ENCODE peak calls at places on chromosomes 12 and 14, in ten cellular contexts. Y is foreskin keratinocyte; E is hepatocyte; U is progenitor cell of endocrine pancreas; F is AG09309; O is cardiac fibroblast; M is CD4-positive, alpha-beta T cell; A is PC-3; P is psoas muscle; I is left lung. R is an unnamed sample.

GRCh38 chr14:71597955-71598659 is 334.1 kb upstream of the RGS6 start:
- DNase-seq in M (no peak), F (no peak), Y (no peak), I (no peak), O (no peak), U (no peak), E (no peak), P (no peak), A (no peak), R (no peak)

GRCh38 chr14:44732144-44732543 is 225.1 kb upstream of the FSCB start:
- DNase-seq in E (no peak), M (no peak), F (no peak), A (no peak), U (no peak), Y (no peak), P (no peak), O (no peak), I (no peak), R (no peak)

GRCh38 chr12:101670007-101670671 is 27.3 kb upstream of the CHPT1 start:
- DNase-seq in F (peak), A (peak), M (peak), U (no peak), Y (peak), P (peak), E (peak), I (no peak), O (peak), R (peak)

GRCh38 chr12:127231366-127231765 is 1035.6 kb upstream of the TMEM132C start:
- DNase-seq in A (no peak), F (no peak), O (no peak), I (no peak), E (no peak), Y (no peak), U (no peak), M (no peak), P (no peak), R (no peak)

GRCh38 chr14:65302571-65303184 is 109.9 kb upstream of the FUT8 start:
- DNase-seq in A (peak), I (no peak), O (no peak), Y (no peak), E (no peak), U (no peak), M (no peak), P (no peak), F (no peak), R (no peak)

GRCh38 chr12:102514696-102515095 is 34.3 kb upstream of the IGF1 start:
- DNase-seq in A (no peak), E (no peak), U (no peak), P (no peak), O (no peak), Y (no peak), I (no peak), M (no peak), F (no peak), R (no peak)

GRCh38 chr14:84686550-84686949 is 843.4 kb upstream of the FLRT2 start:
- DNase-seq in U (no peak), E (no peak), F (no peak), A (no peak), M (no peak), P (no peak), I (no peak), Y (peak), O (no peak), R (no peak)

GRCh38 chr12:116718578-116719454 is 19.1 kb downstream of the SPRING1 start:
- DNase-seq in Y (no peak), O (peak), A (peak), E (no peak), P (no peak), F (no peak), U (no peak), M (no peak), I (no peak), R (no peak)

GRCh38 chr12:32397703-32398102 is 1.7 kb upstream of the FGD4 start:
- DNase-seq in I (no peak), F (no peak), U (no peak), M (no peak), P (no peak), A (no peak), O (no peak), Y (no peak), E (no peak), R (no peak)

GRCh38 chr14:78130356-78130755 is 39.8 kb upstream of the NRXN3 start:
- DNase-seq in F (no peak), Y (peak), U (no peak), A (no peak), I (no peak), E (no peak), M (no peak), P (no peak), O (no peak), R (no peak)

GRCh38 chr12:6764011-6764828 is 1.9 kb upstream of the PTMS start:
- DNase-seq in E (peak), M (no peak), I (peak), Y (peak), A (peak), O (peak), P (peak), U (peak), F (peak), R (peak)

GRCh38 chr14:43483415-43483814 is 1023.7 kb downstream of the FSCB start:
- DNase-seq in I (no peak), U (no peak), E (no peak), F (no peak), O (no peak), M (no peak), Y (no peak), A (no peak), P (no peak), R (no peak)

GRCh38 chr12:4434721-4435425 is 10.7 kb downstream of the FGF6 start:
- DNase-seq in U (peak), O (no peak), Y (no peak), A (no peak), I (no peak), E (no peak), M (no peak), P (no peak), F (no peak), R (no peak)

GRCh38 chr14:105247026-105247425 is 1.3 kb upstream of the BTBD6 start:
- DNase-seq in P (no peak), A (no peak), U (no peak), I (no peak), O (no peak), M (no peak), E (no peak), F (no peak), Y (no peak), R (no peak)

GRCh38 chr14:105247715-105248367 is 492 bp upstream of the BTBD6 start:
- DNase-seq in A (no peak), M (no peak), U (no peak), P (no peak), F (no peak), O (no peak), Y (no peak), I (no peak), E (no peak), R (no peak)

GRCh38 chr14:105249175-105250007 is 1.1 kb downstream of the BTBD6 start:
- DNase-seq in M (no peak), F (no peak), O (peak), E (no peak), A (peak), U (peak), Y (peak), I (peak), P (no peak), R (peak)

GRCh38 chr14:105250008-105250366 is 1.7 kb downstream of the BTBD6 start:
- DNase-seq in O (no peak), U (no peak), I (no peak), M (no peak), A (no peak), Y (no peak), F (no peak), P (no peak), E (no peak), R (no peak)

DNA sequence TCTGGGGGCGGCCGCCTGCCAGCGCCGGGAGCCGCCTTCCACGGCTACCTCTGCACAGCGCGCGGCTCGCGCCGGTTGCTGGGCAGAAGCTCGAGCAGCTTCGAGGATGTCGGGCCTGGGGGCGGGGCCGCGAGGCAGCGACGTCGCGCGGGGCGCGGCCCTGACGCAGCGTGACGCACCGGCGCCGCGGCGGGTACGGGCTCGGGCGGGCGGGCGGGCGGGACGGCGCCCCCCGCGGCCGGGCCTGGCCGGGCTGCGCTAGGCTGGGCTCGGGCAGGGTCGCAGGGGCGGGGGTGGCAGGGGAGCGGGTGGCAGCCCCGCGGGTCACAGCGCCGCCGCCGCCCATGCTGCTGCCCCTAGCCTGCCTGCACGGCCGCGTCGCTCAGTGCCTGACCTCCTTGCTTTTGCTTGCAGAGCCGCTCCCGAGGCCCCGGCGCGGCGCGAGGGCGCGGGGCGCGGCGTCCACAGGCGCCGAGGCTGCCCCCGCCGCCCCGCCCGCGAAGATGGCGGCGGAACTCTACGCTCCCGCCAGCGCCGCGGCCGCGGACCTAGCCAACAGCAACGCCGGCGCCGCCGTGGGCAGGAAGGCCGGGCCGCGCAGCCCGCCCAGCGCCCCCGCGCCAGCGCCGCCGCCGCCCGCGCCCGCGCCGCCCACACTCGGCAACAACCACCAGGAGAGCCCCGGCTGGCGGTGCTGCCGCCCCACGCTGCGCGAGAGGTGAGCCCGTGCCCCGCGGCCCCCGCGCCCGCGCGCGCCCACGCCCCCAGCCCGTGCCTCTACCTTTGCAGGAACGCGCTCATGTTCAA is at the start of gene BTBD6:
- DNase-seq in I (peak), A (peak), P (peak), M (peak), F (peak), O (peak), E (peak), Y (peak), U (peak), R (peak)
- TF ChIP-seq CTCF in I (no peak), A (no peak), P (no peak), M (no peak), F (no peak), O (no peak), E (no peak), Y (no peak), U (peak), R (no peak)

GRCh38 chr12:50211392-50212070 is 44.4 kb upstream of the CERS5 start:
- DNase-seq in Y (peak), M (no peak), U (no peak), F (no peak), P (no peak), A (peak), I (no peak), O (peak), E (no peak), R (no peak)
- TF ChIP-seq CTCF in Y (peak), M (no peak), U (no peak), F (no peak), P (no peak), A (no peak), I (no peak), O (no peak), E (peak), R (no peak)

GRCh38 chr12:49901026-49901425 is 2.7 kb downstream of the FAIM2 start:
- DNase-seq in P (no peak), F (no peak), M (no peak), O (no peak), Y (no peak), I (no peak), U (no peak), A (no peak), E (no peak), R (no peak)
- TF ChIP-seq CTCF in P (no peak), F (no peak), M (no peak), O (no peak), Y (no peak), I (no peak), U (no peak), A (no peak), E (no peak), R (no peak)

GRCh38 chr12:68121143-68121542 is 38.4 kb downstream of the IFNG start:
- DNase-seq in U (no peak), P (no peak), O (no peak), I (no peak), F (no peak), M (no peak), A (no peak), E (no peak), Y (no peak), R (no peak)

GRCh38 chr12:68118096-68118755 is 41.3 kb downstream of the IFNG start:
- DNase-seq in M (no peak), P (no peak), Y (no peak), F (no peak), E (no peak), U (no peak), I (no peak), A (no peak), O (no peak), R (no peak)

GRCh38 chr12:68119724-68120211 is 39.8 kb downstream of the IFNG start:
- DNase-seq in U (no peak), O (no peak), I (no peak), E (no peak), F (no peak), A (peak), P (no peak), M (no peak), Y (peak), R (no peak)

GRCh38 chr12:68122236-68122920 is 37.2 kb downstream of the IFNG start:
- DNase-seq in A (no peak), I (no peak), M (no peak), Y (peak), E (no peak), U (no peak), P (no peak), F (no peak), O (no peak), R (no peak)

DNA sequence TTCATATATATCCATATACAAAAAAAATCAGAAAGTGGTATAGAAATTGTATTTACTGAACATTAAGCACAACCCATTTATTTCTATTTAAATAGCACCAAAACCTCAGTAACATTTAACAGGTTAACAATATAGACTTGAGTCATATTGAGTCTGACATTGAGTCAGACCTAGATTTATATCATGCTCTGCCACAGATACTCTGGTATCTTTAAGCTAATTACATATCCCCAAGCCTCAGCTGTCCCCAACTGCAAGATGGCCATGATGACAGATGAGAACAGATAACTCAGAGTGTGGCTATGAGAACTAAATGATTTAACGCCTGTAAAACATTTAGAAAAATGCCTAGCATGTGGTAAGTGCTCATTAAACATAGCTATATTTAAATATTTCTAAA is 40.3 kb downstream of the IFNG start:
- DNase-seq in P (no peak), E (no peak), A (peak), F (no peak), O (no peak), U (no peak), Y (no peak), I (no peak), M (no peak), R (no peak)
- TF ChIP-seq CTCF in P (no peak), E (no peak), A (no peak), F (no peak), O (no peak), U (no peak), Y (no peak), I (no peak), M (no peak), R (no peak)

GRCh38 chr12:113788020-113788856 is 177.9 kb downstream of the RBM19 start:
- DNase-seq in A (peak), Y (peak), M (no peak), O (peak), I (no peak), U (no peak), F (no peak), P (no peak), E (no peak), R (no peak)
- TF ChIP-seq CTCF in A (no peak), Y (no peak), M (peak), O (no peak), I (no peak), U (no peak), F (no peak), P (no peak), E (no peak), R (no peak)

GRCh38 chr12:83389237-83389996 is 702.7 kb downstream of the TMTC2 start:
- DNase-seq in A (peak), Y (no peak), U (no peak), O (no peak), F (no peak), I (no peak), P (no peak), E (peak), M (no peak), R (peak)
- TF ChIP-seq CTCF in A (peak), Y (peak), U (peak), O (no peak), F (no peak), I (no peak), P (no peak), E (peak), M (no peak), R (peak)

GRCh38 chr14:61281911-61282310 is 773 bp upstream of the TMEM30B start:
- DNase-seq in Y (no peak), F (no peak), I (no peak), A (no peak), M (no peak), O (no peak), U (no peak), P (no peak), E (no peak), R (no peak)

GRCh38 chr14:61282746-61283145 is 1.6 kb upstream of the TMEM30B start:
- DNase-seq in P (no peak), I (no peak), A (peak), M (no peak), E (no peak), U (no peak), O (no peak), F (no peak), Y (peak), R (no peak)

GRCh38 chr14:61280092-61280525 is 1.0 kb downstream of the TMEM30B start:
- DNase-seq in U (no peak), I (no peak), A (peak), E (no peak), Y (no peak), M (no peak), F (no peak), P (no peak), O (no peak), R (peak)

GRCh38 chr14:61281186-61281676 is at the start of gene TMEM30B:
- DNase-seq in P (no peak), M (peak), Y (peak), E (peak), I (peak), F (no peak), O (no peak), U (peak), A (peak), R (no peak)

GRCh38 chr14:61280526-61281185 is 482 bp downstream of the TMEM30B start:
- DNase-seq in M (peak), U (peak), O (peak), I (peak), E (peak), F (no peak), A (peak), Y (peak), P (peak), R (peak)
- TF ChIP-seq CTCF in M (peak), U (peak), O (no peak), I (peak), E (peak), F (peak), A (peak), Y (peak), P (peak), R (peak)

GRCh38 chr12:26690601-26691000 is 142.4 kb downstream of the ITPR2 start:
- DNase-seq in A (no peak), E (no peak), P (no peak), Y (no peak), U (no peak), O (no peak), I (no peak), M (no peak), F (no peak), R (no peak)

GRCh38 chr12:26689281-26689841 is 143.6 kb downstream of the ITPR2 start:
- DNase-seq in P (no peak), O (no peak), I (no peak), U (no peak), E (no peak), M (no peak), Y (no peak), A (no peak), F (no peak), R (no peak)

GRCh38 chr12:26692417-26692816 is 140.6 kb downstream of the ITPR2 start:
- DNase-seq in F (no peak), I (no peak), U (no peak), M (no peak), Y (no peak), E (no peak), O (no peak), A (no peak), P (no peak), R (no peak)

GRCh38 chr12:26688344-26688904 is 144.6 kb downstream of the ITPR2 start:
- DNase-seq in A (peak), P (no peak), I (no peak), Y (no peak), F (no peak), E (no peak), U (no peak), M (no peak), O (no peak), R (no peak)

GRCh38 chr12:26691234-26691970 is 141.6 kb downstream of the ITPR2 start:
- DNase-seq in Y (peak), A (peak), O (peak), I (no peak), P (no peak), E (peak), M (no peak), U (no peak), F (peak), R (no peak)
- TF ChIP-seq CTCF in Y (peak), A (no peak), O (peak), I (no peak), P (no peak), E (no peak), M (no peak), U (no peak), F (no peak), R (no peak)

DNA sequence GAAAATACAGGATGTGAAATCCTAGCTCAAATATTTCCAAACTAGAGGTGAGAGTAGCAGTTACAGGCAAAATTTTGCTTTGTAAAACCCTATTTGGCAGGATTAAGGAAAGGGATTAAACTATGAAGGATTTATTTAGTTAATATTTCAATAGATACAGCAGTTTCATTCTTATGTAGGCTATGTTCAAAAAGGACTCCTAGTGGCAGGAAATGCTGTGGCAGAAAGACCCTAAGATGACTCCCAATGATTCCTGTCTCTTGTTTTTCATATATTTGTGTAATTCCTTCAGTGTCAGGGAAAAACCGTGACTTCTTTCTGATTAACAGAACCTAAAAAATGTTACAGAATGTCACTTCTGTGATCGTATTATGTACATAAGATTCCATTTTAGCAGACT is 299.5 kb upstream of the RPL10L start:
- DNase-seq in F (no peak), P (no peak), E (no peak), U (no peak), A (no peak), Y (no peak), I (no peak), O (no peak), M (no peak), R (no peak)
- TF ChIP-seq CTCF in F (no peak), P (no peak), E (no peak), U (peak), A (no peak), Y (no peak), I (no peak), O (no peak), M (no peak), R (peak)